ENCODE peak calls at places on chromosomes 7 and 10, in ten cellular contexts. One of them, this sample, is unnamed.

GRCh38 chr10:95352684-95353083 is 61.9 kb upstream of the PDLIM1 start:
- DNase-seq in AG04450: no peak
- DNase-seq in naive thymus-derived CD8-positive, alpha-beta T cell: no peak
- DNase-seq in memory B cell: no peak
- DNase-seq in ACHN: no peak
- DNase-seq in left colon: no peak
- DNase-seq in hypothalamus: no peak
- DNase-seq in pancreas: no peak
- DNase-seq in frontal cortex: no peak
- DNase-seq in cerebellar cortex: no peak
- DNase-seq in this sample: no peak

GRCh38 chr7:133688483-133689239 is 435.8 kb downstream of the EXOC4 start:
- DNase-seq in AG04450: no peak
- DNase-seq in naive thymus-derived CD8-positive, alpha-beta T cell: no peak
- DNase-seq in memory B cell: no peak
- DNase-seq in ACHN: no peak
- DNase-seq in left colon: no peak
- DNase-seq in hypothalamus: no peak
- DNase-seq in pancreas: no peak
- DNase-seq in frontal cortex: no peak
- DNase-seq in cerebellar cortex: no peak
- DNase-seq in this sample: no peak

GRCh38 chr7:87833130-87833529 is 43.0 kb downstream of the SLC25A40 start:
- DNase-seq in AG04450: no peak
- DNase-seq in naive thymus-derived CD8-positive, alpha-beta T cell: no peak
- DNase-seq in memory B cell: no peak
- DNase-seq in ACHN: no peak
- DNase-seq in left colon: no peak
- DNase-seq in hypothalamus: no peak
- DNase-seq in pancreas: no peak
- DNase-seq in frontal cortex: no peak
- DNase-seq in cerebellar cortex: no peak
- DNase-seq in this sample: no peak

GRCh38 chr7:37248396-37248836 is 200.2 kb downstream of the ELMO1 start:
- DNase-seq in AG04450: no peak
- DNase-seq in naive thymus-derived CD8-positive, alpha-beta T cell: no peak
- DNase-seq in memory B cell: no peak
- DNase-seq in ACHN: no peak
- DNase-seq in left colon: peak; percentile 31
- DNase-seq in hypothalamus: no peak
- DNase-seq in pancreas: no peak
- DNase-seq in frontal cortex: no peak
- DNase-seq in cerebellar cortex: no peak
- DNase-seq in this sample: no peak

GRCh38 chr10:86944031-86944419 is 13.4 kb downstream of the MMRN2 start:
- DNase-seq in AG04450: no peak
- DNase-seq in naive thymus-derived CD8-positive, alpha-beta T cell: no peak
- DNase-seq in memory B cell: no peak
- DNase-seq in ACHN: no peak
- DNase-seq in left colon: no peak
- DNase-seq in hypothalamus: no peak
- DNase-seq in pancreas: no peak
- DNase-seq in frontal cortex: no peak
- DNase-seq in cerebellar cortex: no peak
- DNase-seq in this sample: no peak

GRCh38 chr7:82156168-82156567 is 287.4 kb downstream of the CACNA2D1 start:
- DNase-seq in AG04450: no peak
- DNase-seq in naive thymus-derived CD8-positive, alpha-beta T cell: no peak
- DNase-seq in memory B cell: no peak
- DNase-seq in ACHN: no peak
- DNase-seq in left colon: no peak
- DNase-seq in hypothalamus: no peak
- DNase-seq in pancreas: no peak
- DNase-seq in frontal cortex: no peak
- DNase-seq in cerebellar cortex: no peak
- DNase-seq in this sample: no peak

GRCh38 chr10:86258940-86259339 is 107.7 kb downstream of the GRID1 start:
- DNase-seq in AG04450: no peak
- DNase-seq in naive thymus-derived CD8-positive, alpha-beta T cell: no peak
- DNase-seq in memory B cell: no peak
- DNase-seq in ACHN: no peak
- DNase-seq in left colon: no peak
- DNase-seq in hypothalamus: no peak
- DNase-seq in pancreas: no peak
- DNase-seq in frontal cortex: no peak
- DNase-seq in cerebellar cortex: no peak
- DNase-seq in this sample: no peak

GRCh38 chr7:17315974-17316373 is 17.5 kb downstream of the AHR start:
- DNase-seq in AG04450: no peak
- DNase-seq in naive thymus-derived CD8-positive, alpha-beta T cell: no peak
- DNase-seq in memory B cell: no peak
- DNase-seq in ACHN: no peak
- DNase-seq in left colon: no peak
- DNase-seq in hypothalamus: no peak
- DNase-seq in pancreas: no peak
- DNase-seq in frontal cortex: no peak
- DNase-seq in cerebellar cortex: no peak
- DNase-seq in this sample: no peak

GRCh38 chr7:84328571-84328970 is 134.0 kb upstream of the SEMA3A start:
- DNase-seq in AG04450: no peak
- DNase-seq in naive thymus-derived CD8-positive, alpha-beta T cell: no peak
- DNase-seq in memory B cell: no peak
- DNase-seq in ACHN: no peak
- DNase-seq in left colon: no peak
- DNase-seq in hypothalamus: no peak
- DNase-seq in pancreas: no peak
- DNase-seq in frontal cortex: no peak
- DNase-seq in cerebellar cortex: no peak
- DNase-seq in this sample: no peak

GRCh38 chr7:70571403-70571911 is 560.5 kb upstream of the GALNT17 start:
- DNase-seq in AG04450: peak; percentile 24
- DNase-seq in naive thymus-derived CD8-positive, alpha-beta T cell: no peak
- DNase-seq in memory B cell: no peak
- DNase-seq in ACHN: peak; percentile 17
- DNase-seq in left colon: peak; percentile 49
- DNase-seq in hypothalamus: no peak
- DNase-seq in pancreas: no peak
- DNase-seq in frontal cortex: no peak
- DNase-seq in cerebellar cortex: no peak
- DNase-seq in this sample: peak; percentile 29

GRCh38 chr7:108580298-108580697 is 10.6 kb downstream of the DNAJB9 start:
- DNase-seq in AG04450: no peak
- DNase-seq in naive thymus-derived CD8-positive, alpha-beta T cell: no peak
- DNase-seq in memory B cell: no peak
- DNase-seq in ACHN: no peak
- DNase-seq in left colon: no peak
- DNase-seq in hypothalamus: no peak
- DNase-seq in pancreas: peak; percentile 15
- DNase-seq in frontal cortex: no peak
- DNase-seq in cerebellar cortex: no peak
- DNase-seq in this sample: no peak

GRCh38 chr10:26781797-26782196 is 79.0 kb downstream of the ABI1 start:
- DNase-seq in AG04450: no peak
- DNase-seq in naive thymus-derived CD8-positive, alpha-beta T cell: no peak
- DNase-seq in memory B cell: no peak
- DNase-seq in ACHN: peak; percentile 5
- DNase-seq in left colon: no peak
- DNase-seq in hypothalamus: no peak
- DNase-seq in pancreas: no peak
- DNase-seq in frontal cortex: no peak
- DNase-seq in cerebellar cortex: no peak
- DNase-seq in this sample: no peak